ENCODE peak calls at places on chromosome 1, in four cellular contexts. M is adrenal gland, S is tibial artery, U is H9. Y is an unnamed sample. For H3K4me1, the result is how much of the 10 kb centered on the place peaks cover.

GRCh38 chr1:75986478-75986877 is 54.3 kb upstream of the ASB17 start:
- DNase-seq in M (no peak), S (no peak), U (no peak), Y (no peak)

GRCh38 chr1:203273869-203274602 is 31.3 kb upstream of the BTG2 start:
- DNase-seq in M (peak), S (peak), U (no peak), Y (peak)

GRCh38 chr1:150259758-150260669 is 2.4 kb downstream of the CA14 start:
- DNase-seq in M (peak), S (no peak), U (peak), Y (peak)

GRCh38 chr1:244970661-244971523 is 106.5 kb upstream of the HNRNPU start:
- DNase-seq in M (peak), S (peak), U (peak), Y (peak)

GRCh38 chr1:230310381-230311163 is 115.6 kb downstream of the PGBD5 start:
- DNase-seq in M (peak), S (peak), U (peak), Y (peak)

GRCh38 chr1:219875860-219876259 is 52.5 kb downstream of the SLC30A10 start:
- DNase-seq in M (no peak), S (no peak), U (no peak), Y (peak)

GRCh38 chr1:48960304-48960703 is 183.6 kb upstream of the BEND5 start:
- DNase-seq in M (no peak), S (no peak), U (no peak), Y (no peak)

GRCh38 chr1:202251424-202252256 is 58.0 kb downstream of the LGR6 start:
- DNase-seq in M (no peak), S (peak), U (peak), Y (no peak)

GRCh38 chr1:95111014-95111413 is 6.1 kb upstream of the TLCD4 start:
- DNase-seq in M (no peak), S (no peak), U (no peak), Y (no peak)

GRCh38 chr1:231983266-231984193 is 356.9 kb downstream of the DISC1 start:
- DNase-seq in M (no peak), S (no peak), U (peak), Y (no peak)

GRCh38 chr1:17193222-17194132 is 11.5 kb upstream of the PADI1 start:
- DNase-seq in M (peak), S (no peak), U (no peak), Y (no peak)

GRCh38 chr1:160340146-160340545 is 2.9 kb downstream of the COPA start:
- DNase-seq in M (no peak), S (no peak), U (no peak), Y (no peak)

DNA sequence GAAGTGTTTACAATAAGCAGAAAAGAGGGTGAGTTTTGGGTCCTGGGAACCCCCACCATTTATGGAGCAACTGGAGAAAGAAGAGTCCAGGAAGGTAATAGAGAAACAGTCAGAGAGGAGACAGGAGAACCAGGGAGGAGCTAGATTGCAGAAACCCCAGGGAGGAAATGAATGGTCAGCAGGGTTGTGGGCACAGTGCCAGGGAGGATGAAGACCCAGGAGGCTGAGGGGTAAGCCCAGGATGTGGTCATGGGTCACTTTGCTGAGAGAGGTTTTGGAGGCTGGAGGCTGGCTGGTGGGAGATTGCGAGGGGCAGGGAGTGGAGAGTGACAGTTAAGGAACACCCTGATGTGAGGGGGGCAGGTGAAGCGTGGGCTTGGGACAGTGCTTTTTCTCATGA is 169.9 kb upstream of the CSF3R start:
- DNase-seq in M (no peak), S (no peak), U (no peak), Y (no peak)
- H3K4me1 ChIP-seq in M (under half), S (under half), U (under half), Y (under half)

DNA sequence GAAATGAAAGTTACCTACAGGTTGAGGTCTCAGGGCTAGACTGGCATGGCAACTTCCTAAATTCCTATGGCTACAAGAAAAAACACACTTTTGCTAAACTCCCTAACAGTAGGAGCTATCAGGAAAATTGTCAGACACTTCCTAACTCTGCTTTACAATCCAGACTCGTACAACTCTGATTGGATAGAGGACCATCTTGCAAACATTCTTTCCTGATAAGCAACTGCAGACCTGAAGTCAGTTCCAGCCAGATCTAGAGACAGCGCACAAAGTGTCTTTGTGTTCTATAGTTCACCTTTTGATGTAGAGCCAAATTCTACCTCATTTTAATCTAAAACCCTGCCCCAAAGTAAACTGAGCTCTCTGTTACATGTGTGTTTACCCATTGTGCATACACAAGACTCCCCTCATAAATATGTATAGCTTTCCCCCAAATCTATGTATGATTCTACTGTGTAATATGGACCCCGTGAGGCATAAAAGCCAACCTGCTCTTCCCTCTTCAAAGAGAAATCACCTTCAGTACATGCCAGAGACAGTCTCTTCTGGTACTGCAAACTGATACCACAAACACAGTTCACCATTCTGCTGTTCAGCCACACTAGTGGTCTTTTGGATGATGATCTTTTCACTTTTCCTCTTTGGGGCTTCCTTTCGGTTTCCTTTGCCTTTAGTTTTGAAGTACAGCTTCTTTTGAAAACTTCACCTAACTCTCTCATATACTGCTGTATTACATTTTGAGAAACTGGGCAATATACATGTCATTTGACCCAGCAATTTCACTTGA is 21.7 kb downstream of the ZP4 start:
- DNase-seq in M (no peak), S (no peak), U (no peak), Y (peak)
- TF ChIP-seq CTCF in M (no peak), S (no peak), U (no peak), Y (no peak)

DNA sequence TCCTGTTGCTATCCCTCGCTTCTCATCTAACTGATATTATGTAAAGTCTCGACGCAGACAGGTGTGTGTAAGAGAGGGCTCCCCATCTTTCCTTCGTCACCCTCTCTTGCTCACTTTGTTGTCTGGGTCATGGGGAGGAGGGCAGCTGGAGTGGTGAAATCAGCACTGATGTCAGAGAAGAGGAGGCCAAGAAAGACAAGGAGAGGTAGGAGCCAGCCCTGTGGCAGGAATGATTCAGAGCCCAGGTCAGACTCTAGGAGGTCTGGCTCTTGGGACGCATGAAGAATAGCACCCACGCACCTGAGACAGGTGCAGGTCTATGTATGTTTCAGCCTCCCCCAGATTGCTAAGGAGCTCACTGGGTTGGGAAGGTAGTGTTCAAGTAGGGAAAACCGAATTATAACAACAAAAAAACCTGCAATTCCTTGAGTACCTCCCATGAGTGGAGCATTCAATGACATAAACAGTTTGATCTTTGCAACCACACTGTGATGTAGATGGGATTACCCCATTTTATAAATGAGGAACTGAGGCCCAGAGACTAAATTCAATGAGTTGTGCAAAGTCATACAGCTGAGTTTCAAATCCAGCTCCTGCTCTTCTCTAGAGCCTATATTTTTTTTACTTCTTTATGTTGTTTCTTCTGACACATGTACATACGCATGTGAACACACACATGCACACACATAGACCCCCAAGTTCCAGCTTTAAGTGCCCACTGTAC is 10.4 kb downstream of the NUAK2 start:
- DNase-seq in M (no peak), S (no peak), U (no peak), Y (no peak)
- H3K4me1 ChIP-seq in M (under half), S (under half), U (under half), Y (half or more)

GRCh38 chr1:226644541-226645176 is 94.4 kb downstream of the ITPKB start:
- DNase-seq in M (no peak), S (no peak), U (no peak), Y (peak)

GRCh38 chr1:226643167-226643566 is 94.6 kb downstream of the STUM start:
- DNase-seq in M (no peak), S (no peak), U (no peak), Y (peak)

GRCh38 chr1:226642421-226642820 is 93.9 kb downstream of the STUM start:
- DNase-seq in M (no peak), S (no peak), U (no peak), Y (no peak)

GRCh38 chr1:226645279-226645976 is 93.7 kb downstream of the ITPKB start:
- DNase-seq in M (no peak), S (no peak), U (no peak), Y (no peak)

DNA sequence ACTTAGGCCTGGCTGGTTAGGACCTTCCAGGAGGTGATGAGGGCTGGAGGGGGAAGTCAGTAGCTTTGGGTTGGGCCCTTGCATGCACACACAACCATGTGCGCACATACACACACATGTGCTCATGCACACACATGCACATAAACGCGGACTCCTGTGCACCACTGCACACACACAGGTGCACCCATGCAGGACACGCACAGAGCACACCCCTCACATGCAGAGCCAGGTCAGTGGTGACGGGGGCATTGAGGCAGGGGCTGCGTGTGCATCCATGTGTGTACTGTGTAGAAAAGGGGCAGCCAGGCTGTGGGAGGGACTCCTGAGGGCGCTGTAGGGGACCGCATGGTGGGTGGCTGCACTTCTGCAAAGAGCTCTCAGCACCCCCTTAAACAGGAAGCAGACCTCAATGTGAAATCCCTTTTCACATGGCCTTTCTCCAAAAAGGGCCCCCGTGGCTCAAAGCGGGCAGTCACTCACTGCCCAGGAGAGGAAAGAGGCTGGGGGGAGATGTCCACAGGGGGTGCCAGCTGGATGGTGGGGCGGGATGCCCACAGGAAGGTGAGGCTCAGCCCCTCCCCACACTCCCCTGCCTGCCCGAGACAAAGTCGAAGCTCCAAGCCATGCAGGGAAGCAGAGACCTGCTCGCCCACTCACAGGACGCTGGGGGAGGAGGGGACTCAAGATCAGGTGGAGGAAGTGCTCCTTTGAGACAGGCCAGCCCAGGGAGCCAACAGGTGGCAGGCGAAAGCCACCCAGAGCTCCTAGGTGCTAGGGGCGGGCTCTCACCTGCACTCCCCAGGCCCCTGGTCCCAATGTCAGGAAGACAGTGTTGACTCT is 95.2 kb downstream of the ITPKB start:
- DNase-seq in M (no peak), S (no peak), U (no peak), Y (peak)
- TF ChIP-seq CTCF in M (no peak), S (no peak), U (no peak), Y (no peak)

GRCh38 chr1:68221971-68222355 is 10.4 kb downstream of the WLS start:
- DNase-seq in M (no peak), S (no peak), U (no peak), Y (no peak)
- H3K4me1 ChIP-seq in M (under half), S (under half), U (under half), Y (under half)

GRCh38 chr1:19374926-19375325 is 62.8 kb downstream of the SLC66A1 start:
- DNase-seq in M (no peak), S (no peak), U (no peak), Y (no peak)

GRCh38 chr1:19375621-19376020 is 63.5 kb downstream of the SLC66A1 start:
- DNase-seq in M (no peak), S (no peak), U (no peak), Y (no peak)

GRCh38 chr1:19372602-19373001 is 60.5 kb downstream of the SLC66A1 start:
- DNase-seq in M (peak), S (no peak), U (no peak), Y (no peak)

GRCh38 chr1:19373206-19374126 is 61.3 kb downstream of the SLC66A1 start:
- DNase-seq in M (peak), S (no peak), U (no peak), Y (no peak)

DNA sequence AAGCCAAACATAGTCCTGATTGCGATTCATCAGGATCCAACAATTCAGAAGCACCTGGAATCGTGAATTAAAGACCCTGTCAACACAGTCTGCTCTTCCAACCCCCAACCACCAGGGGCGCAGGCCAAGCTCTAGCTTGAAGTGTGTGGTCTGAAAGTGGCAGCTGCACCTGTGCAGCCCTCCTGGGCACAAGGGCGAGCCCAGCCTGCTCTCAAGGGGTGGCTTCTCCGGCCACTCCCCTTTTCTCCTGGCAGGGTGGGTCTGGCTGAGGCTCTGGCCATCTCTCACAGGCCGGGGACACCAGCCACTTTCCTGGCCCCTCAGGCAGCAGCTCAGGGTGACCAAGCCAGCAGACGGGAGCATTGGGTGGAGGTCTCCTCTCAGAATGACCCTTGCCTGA is 62.3 kb downstream of the SLC66A1 start:
- DNase-seq in M (no peak), S (no peak), U (peak), Y (no peak)
- TF ChIP-seq CTCF in M (peak), S (no peak), U (peak), Y (no peak)

GRCh38 chr1:8731162-8731561 is 86.3 kb downstream of the RERE start:
- DNase-seq in M (no peak), S (no peak), U (no peak), Y (no peak)
- H3K4me1 ChIP-seq in M (under half), S (under half), U (under half), Y (under half)

GRCh38 chr1:7581754-7582264 is 189.3 kb upstream of the VAMP3 start:
- DNase-seq in M (no peak), S (peak), U (no peak), Y (no peak)
- TF ChIP-seq CTCF in M (no peak), S (no peak), U (no peak), Y (no peak)